ENCODE peak calls at places on chromosome 9, in five cellular contexts. A, Z, R, J and D are unnamed samples.

GRCh38 chr9:137114220-137114612 is 317 bp downstream of the DPP7 start:
- DNase-seq in A (peak; percentile 38), Z (no peak), R (no peak), J (no peak), D (no peak)

GRCh38 chr9:114929166-114929565 is 1.2 kb downstream of the TNFSF8 start:
- DNase-seq in A (peak; percentile 61), Z (no peak), R (no peak), J (no peak), D (no peak)

GRCh38 chr9:88657893-88658292 is 122.9 kb downstream of the NXNL2 start:
- DNase-seq in A (no peak), Z (no peak), R (no peak), J (no peak), D (no peak)

GRCh38 chr9:90460220-90460619 is 182.4 kb downstream of the DIRAS2 start:
- DNase-seq in A (no peak), Z (no peak), R (no peak), J (no peak), D (no peak)

GRCh38 chr9:126722252-126722921 is 82.5 kb upstream of the ZBTB43 start:
- DNase-seq in A (peak; percentile 89), Z (peak; percentile 81), R (peak; percentile 56), J (peak; percentile 87), D (no peak)

GRCh38 chr9:88418715-88419540 is 30.7 kb downstream of the SPIN1 start:
- DNase-seq in A (no peak), Z (no peak), R (no peak), J (no peak), D (no peak)

GRCh38 chr9:126057036-126057435 is 269.6 kb upstream of the MVB12B start:
- DNase-seq in A (no peak), Z (no peak), R (no peak), J (no peak), D (no peak)

GRCh38 chr9:114824130-114824529 is 18.3 kb upstream of the TNFSF15 start:
- DNase-seq in A (no peak), Z (no peak), R (no peak), J (no peak), D (no peak)

GRCh38 chr9:134736791-134737489 is 95.3 kb downstream of the COL5A1 start:
- DNase-seq in A (peak; percentile 46), Z (no peak), R (no peak), J (no peak), D (no peak)

GRCh38 chr9:119758990-119759389 is 389.8 kb upstream of the BRINP1 start:
- DNase-seq in A (no peak), Z (no peak), R (no peak), J (no peak), D (no peak)

GRCh38 chr9:136192289-136193126 is 12.4 kb downstream of the LHX3 start:
- DNase-seq in A (no peak), Z (no peak), R (no peak), J (no peak), D (no peak)

GRCh38 chr9:77678136-77678535 is 30.0 kb upstream of the GNA14 start:
- DNase-seq in A (no peak), Z (no peak), R (no peak), J (no peak), D (no peak)

GRCh38 chr9:127495884-127496555 is 44.7 kb downstream of the LRSAM1 start:
- DNase-seq in A (no peak), Z (no peak), R (no peak), J (no peak), D (no peak)

GRCh38 chr9:121781143-121781542 is 129.7 kb downstream of the DAB2IP start:
- DNase-seq in A (no peak), Z (no peak), R (no peak), J (no peak), D (no peak)

GRCh38 chr9:113477661-113478060 is 14.1 kb downstream of the RGS3 start:
- DNase-seq in A (no peak), Z (no peak), R (no peak), J (no peak), D (no peak)

GRCh38 chr9:136821333-136822031 is 13.7 kb downstream of the RABL6 start:
- DNase-seq in A (no peak), Z (no peak), R (no peak), J (no peak), D (no peak)

GRCh38 chr9:112061152-112061740 is 113.9 kb downstream of the SUSD1 start:
- DNase-seq in A (peak; percentile 59), Z (no peak), R (no peak), J (no peak), D (no peak)

GRCh38 chr9:85743290-85744128 is 1.8 kb upstream of the AGTPBP1 start:
- DNase-seq in A (no peak), Z (no peak), R (no peak), J (no peak), D (no peak)

GRCh38 chr9:33211695-33212393 is 28.1 kb upstream of the SPINK4 start:
- DNase-seq in A (no peak), Z (no peak), R (no peak), J (no peak), D (no peak)